ENCODE peak calls at places on chromosomes 4 and X, in four cellular contexts. One of them, this sample, is unnamed.
A peak's percentile ranks its signal among the peaks of the same experiment; 100 is the strongest.

GRCh38 chrX:915427-916234 is 285.0 kb downstream of the SHOX start:
- DNase-seq in activated T-cell treated with anti-CD3 and anti-CD28 coated beads, Interleukin-2, amount 50 U/mL, for 24 hours: no peak
- DNase-seq in glomerular endothelial cell: no peak
- DNase-seq in activated CD8-positive, alpha-beta memory T cell treated with anti-CD3 and anti-CD28 coated beads, Interleukin-2, amount 50 U/mL, for 48 hours: peak; percentile 53
- DNase-seq in this sample: peak; percentile 79

GRCh38 chr4:128455076-128455345 is 167.4 kb upstream of the PGRMC2 start:
- DNase-seq in activated T-cell treated with anti-CD3 and anti-CD28 coated beads, Interleukin-2, amount 50 U/mL, for 24 hours: no peak
- DNase-seq in glomerular endothelial cell: no peak
- DNase-seq in activated CD8-positive, alpha-beta memory T cell treated with anti-CD3 and anti-CD28 coated beads, Interleukin-2, amount 50 U/mL, for 48 hours: no peak
- DNase-seq in this sample: no peak

GRCh38 chr4:88143504-88143903 is 14.9 kb downstream of the ABCG2 start:
- DNase-seq in activated T-cell treated with anti-CD3 and anti-CD28 coated beads, Interleukin-2, amount 50 U/mL, for 24 hours: no peak
- DNase-seq in glomerular endothelial cell: no peak
- DNase-seq in activated CD8-positive, alpha-beta memory T cell treated with anti-CD3 and anti-CD28 coated beads, Interleukin-2, amount 50 U/mL, for 48 hours: no peak
- DNase-seq in this sample: no peak

GRCh38 chr4:20255251-20255586 is 3.5 kb downstream of the SLIT2 start:
- DNase-seq in activated T-cell treated with anti-CD3 and anti-CD28 coated beads, Interleukin-2, amount 50 U/mL, for 24 hours: no peak
- DNase-seq in glomerular endothelial cell: no peak
- DNase-seq in activated CD8-positive, alpha-beta memory T cell treated with anti-CD3 and anti-CD28 coated beads, Interleukin-2, amount 50 U/mL, for 48 hours: no peak
- DNase-seq in this sample: no peak

GRCh38 chrX:49277520-49277799 is 7.9 kb downstream of the PPP1R3F start:
- DNase-seq in activated T-cell treated with anti-CD3 and anti-CD28 coated beads, Interleukin-2, amount 50 U/mL, for 24 hours: no peak
- DNase-seq in glomerular endothelial cell: no peak
- DNase-seq in activated CD8-positive, alpha-beta memory T cell treated with anti-CD3 and anti-CD28 coated beads, Interleukin-2, amount 50 U/mL, for 48 hours: no peak
- DNase-seq in this sample: no peak

GRCh38 chrX:107360788-107361360 is 88.6 kb upstream of the FRMPD3 start:
- DNase-seq in activated T-cell treated with anti-CD3 and anti-CD28 coated beads, Interleukin-2, amount 50 U/mL, for 24 hours: no peak
- DNase-seq in glomerular endothelial cell: no peak
- DNase-seq in activated CD8-positive, alpha-beta memory T cell treated with anti-CD3 and anti-CD28 coated beads, Interleukin-2, amount 50 U/mL, for 48 hours: no peak
- DNase-seq in this sample: no peak

GRCh38 chr4:1578968-1579833 is 104.9 kb downstream of the FAM53A start:
- DNase-seq in activated T-cell treated with anti-CD3 and anti-CD28 coated beads, Interleukin-2, amount 50 U/mL, for 24 hours: peak; percentile 84
- DNase-seq in glomerular endothelial cell: no peak
- DNase-seq in activated CD8-positive, alpha-beta memory T cell treated with anti-CD3 and anti-CD28 coated beads, Interleukin-2, amount 50 U/mL, for 48 hours: peak; percentile 88
- DNase-seq in this sample: no peak

GRCh38 chrX:134721766-134722532 is 63.7 kb upstream of the PLAC1 start:
- DNase-seq in activated T-cell treated with anti-CD3 and anti-CD28 coated beads, Interleukin-2, amount 50 U/mL, for 24 hours: no peak
- DNase-seq in glomerular endothelial cell: no peak
- DNase-seq in activated CD8-positive, alpha-beta memory T cell treated with anti-CD3 and anti-CD28 coated beads, Interleukin-2, amount 50 U/mL, for 48 hours: no peak
- DNase-seq in this sample: no peak

GRCh38 chr4:182846041-182846440 is 71.1 kb downstream of the DCTD start:
- DNase-seq in activated T-cell treated with anti-CD3 and anti-CD28 coated beads, Interleukin-2, amount 50 U/mL, for 24 hours: no peak
- DNase-seq in glomerular endothelial cell: no peak
- DNase-seq in activated CD8-positive, alpha-beta memory T cell treated with anti-CD3 and anti-CD28 coated beads, Interleukin-2, amount 50 U/mL, for 48 hours: no peak
- DNase-seq in this sample: no peak

GRCh38 chrX:8179653-8180052 is 8.6 kb upstream of the VCX2 start:
- DNase-seq in activated T-cell treated with anti-CD3 and anti-CD28 coated beads, Interleukin-2, amount 50 U/mL, for 24 hours: no peak
- DNase-seq in glomerular endothelial cell: no peak
- DNase-seq in activated CD8-positive, alpha-beta memory T cell treated with anti-CD3 and anti-CD28 coated beads, Interleukin-2, amount 50 U/mL, for 48 hours: no peak
- DNase-seq in this sample: no peak

GRCh38 chr4:68074397-68074796 is 55.3 kb downstream of the TMPRSS11F start:
- DNase-seq in activated T-cell treated with anti-CD3 and anti-CD28 coated beads, Interleukin-2, amount 50 U/mL, for 24 hours: no peak
- DNase-seq in glomerular endothelial cell: no peak
- DNase-seq in activated CD8-positive, alpha-beta memory T cell treated with anti-CD3 and anti-CD28 coated beads, Interleukin-2, amount 50 U/mL, for 48 hours: no peak
- DNase-seq in this sample: no peak

GRCh38 chr4:43316813-43317212 is 424.3 kb downstream of the GRXCR1 start:
- DNase-seq in activated T-cell treated with anti-CD3 and anti-CD28 coated beads, Interleukin-2, amount 50 U/mL, for 24 hours: no peak
- DNase-seq in glomerular endothelial cell: no peak
- DNase-seq in activated CD8-positive, alpha-beta memory T cell treated with anti-CD3 and anti-CD28 coated beads, Interleukin-2, amount 50 U/mL, for 48 hours: no peak
- DNase-seq in this sample: no peak

GRCh38 chrX:106927700-106928099 is 7.5 kb downstream of the CLDN2 start:
- DNase-seq in activated T-cell treated with anti-CD3 and anti-CD28 coated beads, Interleukin-2, amount 50 U/mL, for 24 hours: no peak
- DNase-seq in glomerular endothelial cell: no peak
- DNase-seq in activated CD8-positive, alpha-beta memory T cell treated with anti-CD3 and anti-CD28 coated beads, Interleukin-2, amount 50 U/mL, for 48 hours: no peak
- DNase-seq in this sample: no peak

GRCh38 chr4:88613417-88613875 is 21.2 kb downstream of the HERC3 start:
- DNase-seq in activated T-cell treated with anti-CD3 and anti-CD28 coated beads, Interleukin-2, amount 50 U/mL, for 24 hours: no peak
- DNase-seq in glomerular endothelial cell: no peak
- DNase-seq in activated CD8-positive, alpha-beta memory T cell treated with anti-CD3 and anti-CD28 coated beads, Interleukin-2, amount 50 U/mL, for 48 hours: no peak
- DNase-seq in this sample: no peak

This sample was measured in osteocyte.